ENCODE peak calls at places on chromosomes 3 and 15, in eight cellular contexts. T, N, Z, Y, S, A, J and F are unnamed samples.

GRCh38 chr3:171163724-171164465 is 137.4 kb upstream of the SLC2A2 start:
- DNase-seq in T (no peak), N (peak; percentile 54), Z (no peak), Y (no peak), S (no peak), A (no peak), J (no peak), F (no peak)

GRCh38 chr3:48270306-48270705 is 29.4 kb downstream of the ZNF589 start:
- DNase-seq in T (no peak), N (no peak), Z (no peak), Y (no peak), S (no peak), A (no peak), J (no peak), F (no peak)

GRCh38 chr15:93244691-93245615 is 155.9 kb upstream of the RGMA start:
- DNase-seq in T (no peak), N (no peak), Z (no peak), Y (no peak), S (no peak), A (no peak), J (no peak), F (no peak)

GRCh38 chr15:35381328-35381727 is 164.6 kb downstream of the DPH6 start:
- DNase-seq in T (no peak), N (no peak), Z (no peak), Y (no peak), S (no peak), A (no peak), J (no peak), F (no peak)

GRCh38 chr3:181956122-181956521 is 244.4 kb downstream of the SOX2 start:
- DNase-seq in T (no peak), N (no peak), Z (no peak), Y (no peak), S (no peak), A (no peak), J (no peak), F (no peak)

GRCh38 chr15:56496635-56497034 is 31.7 kb upstream of the MNS1 start:
- DNase-seq in T (peak; percentile 75), N (peak; percentile 73), Z (no peak), Y (peak; percentile 64), S (no peak), A (no peak), J (no peak), F (no peak)

GRCh38 chr15:73956276-73957086 is 30.2 kb downstream of the LOXL1 start:
- DNase-seq in T (peak; percentile 20), N (peak; percentile 99), Z (no peak), Y (peak; percentile 77), S (no peak), A (no peak), J (no peak), F (no peak)

GRCh38 chr15:90087454-90088154 is 14.7 kb downstream of the IDH2 start:
- DNase-seq in T (peak; percentile 85), N (peak; percentile 51), Z (no peak), Y (no peak), S (no peak), A (no peak), J (peak; percentile 54), F (peak; percentile 79)

GRCh38 chr3:30644615-30645014 is 38.2 kb downstream of the TGFBR2 start:
- DNase-seq in T (no peak), N (peak; percentile 84), Z (peak; percentile 33), Y (no peak), S (no peak), A (no peak), J (no peak), F (no peak)

GRCh38 chr3:30641612-30642251 is 35.3 kb downstream of the TGFBR2 start:
- DNase-seq in T (no peak), N (no peak), Z (no peak), Y (no peak), S (no peak), A (no peak), J (no peak), F (no peak)

GRCh38 chr3:30645077-30645476 is 38.7 kb downstream of the TGFBR2 start:
- DNase-seq in T (no peak), N (no peak), Z (no peak), Y (no peak), S (no peak), A (no peak), J (no peak), F (no peak)

GRCh38 chr3:30642715-30643361 is 36.4 kb downstream of the TGFBR2 start:
- DNase-seq in T (no peak), N (no peak), Z (no peak), Y (no peak), S (no peak), A (no peak), J (no peak), F (no peak)

GRCh38 chr3:30643763-30644462 is 37.5 kb downstream of the TGFBR2 start:
- DNase-seq in T (no peak), N (no peak), Z (no peak), Y (no peak), S (peak; percentile 23), A (no peak), J (no peak), F (peak; percentile 71)
- H3K4me1 ChIP-seq in T (peaks cover 26% of the 10 kb centered on the region), N (peaks cover 40% of the 10 kb centered on the region), Z (peaks cover 24% of the 10 kb centered on the region), Y (no peaks in the 10 kb centered on the region), S (peaks cover 44% of the 10 kb centered on the region), A (peaks cover 96% of the 10 kb centered on the region), J (peaks cover 48% of the 10 kb centered on the region), F (peaks cover 37% of the 10 kb centered on the region)

GRCh38 chr15:99130765-99131440 is 26.0 kb downstream of the SYNM start:
- DNase-seq in T (no peak), N (no peak), Z (no peak), Y (no peak), S (no peak), A (peak; percentile 37), J (peak; percentile 43), F (no peak)

GRCh38 chr15:99131441-99132023 is 26.7 kb downstream of the SYNM start:
- DNase-seq in T (no peak), N (no peak), Z (no peak), Y (no peak), S (no peak), A (peak; percentile 43), J (peak; percentile 44), F (no peak)

GRCh38 chr15:99130314-99130713 is 25.4 kb downstream of the SYNM start:
- DNase-seq in T (no peak), N (no peak), Z (no peak), Y (no peak), S (no peak), A (peak; percentile 11), J (no peak), F (no peak)

GRCh38 chr15:99132584-99133287 is 27.9 kb downstream of the SYNM start:
- DNase-seq in T (no peak), N (no peak), Z (no peak), Y (no peak), S (no peak), A (no peak), J (no peak), F (no peak)

GRCh38 chr15:99132122-99132521 is 27.2 kb downstream of the SYNM start:
- DNase-seq in T (no peak), N (no peak), Z (no peak), Y (no peak), S (no peak), A (no peak), J (no peak), F (no peak)
- H3K27ac ChIP-seq in T (peak overlapping the region; percentile 5), N (no peak overlapping the region), Z (peak overlapping the region; percentile 88), Y (no peak overlapping the region), S (no peak overlapping the region), A (no peak overlapping the region), J (peak overlapping the region; percentile 96), F (no peak overlapping the region)

GRCh38 chr3:13932578-13933295 is 52.9 kb upstream of the WNT7A start:
- DNase-seq in T (no peak), N (peak; percentile 55), Z (no peak), Y (no peak), S (no peak), A (no peak), J (no peak), F (no peak)
- H3K4me3 ChIP-seq in T (no peak overlapping the region), N (peak overlapping the region; percentile 67), Z (peak overlapping the region; percentile 51), Y (no peak overlapping the region), S (peak overlapping the region; percentile 55), A (peak overlapping the region; percentile 43), J (peak overlapping the region; percentile 62), F (peak overlapping the region; percentile 25)

GRCh38 chr15:40565333-40566238 is 744 bp upstream of the CCDC32 start:
- DNase-seq in T (no peak), N (no peak), Z (no peak), Y (no peak), S (no peak), A (no peak), J (no peak), F (no peak)
- H3K4me1 ChIP-seq in T (peaks cover 8% of the 10 kb centered on the region), N (peaks cover 9% of the 10 kb centered on the region), Z (peaks cover 53% of the 10 kb centered on the region), Y (peaks cover 11% of the 10 kb centered on the region), S (peaks cover 21% of the 10 kb centered on the region), A (peaks cover 29% of the 10 kb centered on the region), J (peaks cover 33% of the 10 kb centered on the region), F (peaks cover 9% of the 10 kb centered on the region)

GRCh38 chr3:16059081-16059537 is 115.4 kb upstream of the GALNT15 start:
- DNase-seq in T (peak; percentile 51), N (peak; percentile 49), Z (peak; percentile 39), Y (no peak), S (no peak), A (no peak), J (no peak), F (no peak)
- H3K27ac ChIP-seq in T (peak overlapping the region; percentile 84), N (peak overlapping the region; percentile 100), Z (peak overlapping the region; percentile 87), Y (peak overlapping the region; percentile 62), S (peak overlapping the region; percentile 90), A (peak overlapping the region; percentile 67), J (peak overlapping the region; percentile 88), F (peak overlapping the region; percentile 47)

GRCh38 chr15:31255176-31255510 is 71.5 kb upstream of the KLF13 start:
- DNase-seq in T (no peak), N (no peak), Z (no peak), Y (no peak), S (no peak), A (no peak), J (no peak), F (peak; percentile 25)

GRCh38 chr15:31258260-31258659 is 68.4 kb upstream of the KLF13 start:
- DNase-seq in T (no peak), N (no peak), Z (no peak), Y (no peak), S (no peak), A (no peak), J (no peak), F (no peak)

GRCh38 chr15:31257286-31257685 is 69.3 kb upstream of the KLF13 start:
- DNase-seq in T (no peak), N (no peak), Z (no peak), Y (no peak), S (no peak), A (no peak), J (no peak), F (no peak)

GRCh38 chr15:31255732-31256384 is 70.8 kb upstream of the KLF13 start:
- DNase-seq in T (no peak), N (no peak), Z (no peak), Y (no peak), S (no peak), A (no peak), J (no peak), F (peak; percentile 40)

GRCh38 chr15:31256385-31257265 is 70.0 kb upstream of the KLF13 start:
- DNase-seq in T (no peak), N (no peak), Z (no peak), Y (no peak), S (no peak), A (no peak), J (no peak), F (peak; percentile 28)
- H3K4me3 ChIP-seq in T (no peak overlapping the region), N (no peak overlapping the region), Z (no peak overlapping the region), Y (no peak overlapping the region), S (no peak overlapping the region), A (no peak overlapping the region), J (no peak overlapping the region), F (no peak overlapping the region)

GRCh38 chr15:69009353-69009752 is 5.1 kb upstream of the NOX5 start:
- DNase-seq in T (no peak), N (no peak), Z (no peak), Y (no peak), S (no peak), A (no peak), J (no peak), F (no peak)
- H3K4me1 ChIP-seq in T (peaks cover 7% of the 10 kb centered on the region), N (peaks cover 14% of the 10 kb centered on the region), Z (no peaks in the 10 kb centered on the region), Y (no peaks in the 10 kb centered on the region), S (no peaks in the 10 kb centered on the region), A (no peaks in the 10 kb centered on the region), J (no peaks in the 10 kb centered on the region), F (no peaks in the 10 kb centered on the region)